ENCODE peak calls at places on chromosome 11, in nine cellular contexts. P is AG04449, I is aorta, V is uterus, M is fibroblast of the aortic adventitia, L is GM12891, C is hepatocyte, A is cardiac septum, Y is sigmoid colon. H is an unnamed sample.

GRCh38 chr11:120196857-120197253 is 14.0 kb upstream of the OAF start:
- DNase-seq in P (no peak), I (no peak), V (no peak), M (no peak), L (no peak), C (no peak), A (no peak), Y (no peak), H (no peak)

GRCh38 chr11:47724041-47724729 is 9.0 kb upstream of the AGBL2 start:
- DNase-seq in P (no peak), I (peak; percentile 58), V (no peak), M (peak; percentile 75), L (no peak), C (peak; percentile 85), A (no peak), Y (no peak), H (no peak)

GRCh38 chr11:103947566-103947919 is 88.9 kb upstream of the DDI1 start:
- DNase-seq in P (no peak), I (no peak), V (no peak), M (peak; percentile 91), L (no peak), C (no peak), A (no peak), Y (no peak), H (no peak)

GRCh38 chr11:28983780-28984179 is 875.6 kb downstream of the METTL15 start:
- DNase-seq in P (no peak), I (no peak), V (no peak), M (no peak), L (no peak), C (no peak), A (no peak), Y (no peak), H (no peak)

GRCh38 chr11:15142838-15143237 is 28.1 kb downstream of the INSC start:
- DNase-seq in P (no peak), I (no peak), V (no peak), M (no peak), L (no peak), C (no peak), A (no peak), Y (no peak), H (no peak)

GRCh38 chr11:68615657-68616056 is 68.7 kb upstream of the GAL start:
- DNase-seq in P (no peak), I (no peak), V (no peak), M (no peak), L (no peak), C (no peak), A (no peak), Y (no peak), H (no peak)

GRCh38 chr11:36558511-36559413 is 9.0 kb upstream of the RAG1 start:
- DNase-seq in P (no peak), I (no peak), V (no peak), M (no peak), L (peak; percentile 5), C (no peak), A (no peak), Y (no peak), H (no peak)

GRCh38 chr11:131511794-131512193 is 141.4 kb downstream of the NTM start:
- DNase-seq in P (no peak), I (no peak), V (no peak), M (no peak), L (peak; percentile 44), C (peak; percentile 64), A (no peak), Y (no peak), H (no peak)

GRCh38 chr11:73839123-73839457 is 37.6 kb downstream of the COA4 start:
- DNase-seq in P (no peak), I (no peak), V (no peak), M (no peak), L (no peak), C (no peak), A (no peak), Y (no peak), H (no peak)

GRCh38 chr11:116107229-116107628 is 603.0 kb upstream of the CADM1 start:
- DNase-seq in P (no peak), I (no peak), V (no peak), M (no peak), L (no peak), C (no peak), A (no peak), Y (no peak), H (no peak)

GRCh38 chr11:126809514-126810289 is 190.9 kb downstream of the KIRREL3 start:
- DNase-seq in P (no peak), I (no peak), V (no peak), M (no peak), L (no peak), C (no peak), A (no peak), Y (no peak), H (no peak)